ENCODE peak calls at places on chromosomes 1 and 21, in seven cellular contexts. One of them, this sample, is unnamed.

GRCh38 chr1:246067432-246068021 is 439.6 kb downstream of the SMYD3 start:
- DNase-seq in heart right ventricle: no peak
- DNase-seq in uterus: no peak
- DNase-seq in PC-9: no peak
- DNase-seq in pancreas: no peak
- DNase-seq in cardiac muscle cell: no peak
- DNase-seq in ovary: no peak
- DNase-seq in this sample: no peak

GRCh38 chr1:115679141-115679611 is 37.4 kb downstream of the VANGL1 start:
- DNase-seq in pancreas: no peak
- DNase-seq in cardiac muscle cell: no peak
- DNase-seq in heart right ventricle: peak; percentile 31
- DNase-seq in uterus: peak; percentile 70
- DNase-seq in PC-9: peak; percentile 93
- DNase-seq in ovary: peak; percentile 65
- DNase-seq in this sample: peak; percentile 74

GRCh38 chr1:201676061-201676644 is 137.2 kb downstream of the NAV1 start:
- DNase-seq in uterus: no peak
- DNase-seq in pancreas: peak; percentile 41
- DNase-seq in PC-9: no peak
- DNase-seq in ovary: peak; percentile 30
- DNase-seq in cardiac muscle cell: peak; percentile 49
- DNase-seq in heart right ventricle: peak; percentile 32
- DNase-seq in this sample: no peak

GRCh38 chr1:44855742-44856141 is 12.7 kb upstream of the PTCH2 start:
- DNase-seq in ovary: no peak
- DNase-seq in heart right ventricle: no peak
- DNase-seq in pancreas: no peak
- DNase-seq in uterus: no peak
- DNase-seq in PC-9: peak; percentile 64
- DNase-seq in cardiac muscle cell: no peak
- DNase-seq in this sample: no peak

GRCh38 chr1:39852214-39852791 is 31.0 kb downstream of the TRIT1 start:
- DNase-seq in heart right ventricle: no peak
- DNase-seq in uterus: no peak
- DNase-seq in ovary: no peak
- DNase-seq in PC-9: peak; percentile 96
- DNase-seq in pancreas: no peak
- DNase-seq in cardiac muscle cell: no peak
- DNase-seq in this sample: no peak

GRCh38 chr21:45130324-45130774 is 56.0 kb downstream of the ADARB1 start:
- DNase-seq in ovary: peak; percentile 71
- DNase-seq in uterus: peak; percentile 65
- DNase-seq in PC-9: no peak
- DNase-seq in pancreas: no peak
- DNase-seq in heart right ventricle: peak; percentile 41
- DNase-seq in cardiac muscle cell: peak; percentile 63
- DNase-seq in this sample: no peak

GRCh38 chr1:231828182-231828920 is 201.8 kb downstream of the DISC1 start:
- DNase-seq in pancreas: peak; percentile 34
- DNase-seq in uterus: no peak
- DNase-seq in cardiac muscle cell: peak; percentile 74
- DNase-seq in ovary: no peak
- DNase-seq in PC-9: peak; percentile 96
- DNase-seq in heart right ventricle: no peak
- DNase-seq in this sample: no peak

GRCh38 chr1:98197356-98197755 is 276.5 kb upstream of the DPYD start:
- DNase-seq in heart right ventricle: no peak
- DNase-seq in ovary: no peak
- DNase-seq in pancreas: no peak
- DNase-seq in uterus: no peak
- DNase-seq in PC-9: no peak
- DNase-seq in cardiac muscle cell: no peak
- DNase-seq in this sample: no peak

GRCh38 chr1:20166047-20166446 is 19.8 kb upstream of the UBXN10 start:
- DNase-seq in PC-9: no peak
- DNase-seq in uterus: peak; percentile 24
- DNase-seq in pancreas: no peak
- DNase-seq in ovary: no peak
- DNase-seq in heart right ventricle: no peak
- DNase-seq in cardiac muscle cell: no peak
- DNase-seq in this sample: no peak

GRCh38 chr1:88056880-88057279 is 627.2 kb upstream of the PKN2 start:
- DNase-seq in pancreas: no peak
- DNase-seq in PC-9: no peak
- DNase-seq in uterus: no peak
- DNase-seq in ovary: no peak
- DNase-seq in heart right ventricle: no peak
- DNase-seq in cardiac muscle cell: no peak
- DNase-seq in this sample: no peak

GRCh38 chr1:169928438-169929209 is 34.9 kb upstream of the SCYL3 start:
- DNase-seq in uterus: no peak
- DNase-seq in PC-9: peak; percentile 54
- DNase-seq in cardiac muscle cell: peak; percentile 57
- DNase-seq in pancreas: no peak
- DNase-seq in ovary: no peak
- DNase-seq in heart right ventricle: no peak
- DNase-seq in this sample: no peak

GRCh38 chr1:225454733-225455132 is 26.9 kb upstream of the LBR start:
- DNase-seq in uterus: peak; percentile 60
- DNase-seq in pancreas: peak; percentile 52
- DNase-seq in heart right ventricle: no peak
- DNase-seq in ovary: no peak
- DNase-seq in cardiac muscle cell: no peak
- DNase-seq in PC-9: peak; percentile 93
- DNase-seq in this sample: peak; percentile 80

GRCh38 chr1:206967096-206967851 is 3.0 kb downstream of the FCAMR start:
- DNase-seq in cardiac muscle cell: no peak
- DNase-seq in PC-9: no peak
- DNase-seq in pancreas: no peak
- DNase-seq in heart right ventricle: no peak
- DNase-seq in uterus: no peak
- DNase-seq in ovary: no peak
- DNase-seq in this sample: no peak

GRCh38 chr1:188164459-188164858 is 1335.7 kb downstream of the PLA2G4A start:
- DNase-seq in ovary: no peak
- DNase-seq in cardiac muscle cell: no peak
- DNase-seq in uterus: no peak
- DNase-seq in pancreas: no peak
- DNase-seq in PC-9: no peak
- DNase-seq in heart right ventricle: no peak
- DNase-seq in this sample: no peak

GRCh38 chr21:39097981-39098380 is 85.3 kb downstream of the PSMG1 start:
- DNase-seq in pancreas: no peak
- DNase-seq in uterus: no peak
- DNase-seq in ovary: no peak
- DNase-seq in cardiac muscle cell: peak; percentile 80
- DNase-seq in PC-9: no peak
- DNase-seq in heart right ventricle: peak; percentile 40
- DNase-seq in this sample: no peak

GRCh38 chr1:150528997-150529396 is 13.4 kb downstream of the FALEC start:
- DNase-seq in uterus: no peak
- DNase-seq in pancreas: peak; percentile 38
- DNase-seq in ovary: no peak
- DNase-seq in heart right ventricle: no peak
- DNase-seq in cardiac muscle cell: no peak
- DNase-seq in PC-9: peak; percentile 49
- DNase-seq in this sample: no peak

GRCh38 chr1:11179125-11179524 is 10.0 kb upstream of the ANGPTL7 start:
- DNase-seq in cardiac muscle cell: no peak
- DNase-seq in uterus: no peak
- DNase-seq in heart right ventricle: no peak
- DNase-seq in ovary: no peak
- DNase-seq in PC-9: no peak
- DNase-seq in pancreas: no peak
- DNase-seq in this sample: no peak

GRCh38 chr1:11175461-11175860 is 13.7 kb upstream of the ANGPTL7 start:
- DNase-seq in ovary: no peak
- DNase-seq in pancreas: no peak
- DNase-seq in uterus: no peak
- DNase-seq in heart right ventricle: no peak
- DNase-seq in cardiac muscle cell: no peak
- DNase-seq in PC-9: no peak
- DNase-seq in this sample: no peak

GRCh38 chr1:11180342-11180744 is 8.8 kb upstream of the ANGPTL7 start:
- DNase-seq in cardiac muscle cell: no peak
- DNase-seq in uterus: no peak
- DNase-seq in heart right ventricle: no peak
- DNase-seq in PC-9: peak; percentile 77
- DNase-seq in pancreas: no peak
- DNase-seq in ovary: no peak
- DNase-seq in this sample: no peak

GRCh38 chr1:11176081-11176706 is 13.0 kb upstream of the ANGPTL7 start:
- DNase-seq in heart right ventricle: no peak
- DNase-seq in cardiac muscle cell: peak; percentile 65
- DNase-seq in uterus: no peak
- DNase-seq in ovary: no peak
- DNase-seq in pancreas: no peak
- DNase-seq in PC-9: no peak
- DNase-seq in this sample: no peak

DNA sequence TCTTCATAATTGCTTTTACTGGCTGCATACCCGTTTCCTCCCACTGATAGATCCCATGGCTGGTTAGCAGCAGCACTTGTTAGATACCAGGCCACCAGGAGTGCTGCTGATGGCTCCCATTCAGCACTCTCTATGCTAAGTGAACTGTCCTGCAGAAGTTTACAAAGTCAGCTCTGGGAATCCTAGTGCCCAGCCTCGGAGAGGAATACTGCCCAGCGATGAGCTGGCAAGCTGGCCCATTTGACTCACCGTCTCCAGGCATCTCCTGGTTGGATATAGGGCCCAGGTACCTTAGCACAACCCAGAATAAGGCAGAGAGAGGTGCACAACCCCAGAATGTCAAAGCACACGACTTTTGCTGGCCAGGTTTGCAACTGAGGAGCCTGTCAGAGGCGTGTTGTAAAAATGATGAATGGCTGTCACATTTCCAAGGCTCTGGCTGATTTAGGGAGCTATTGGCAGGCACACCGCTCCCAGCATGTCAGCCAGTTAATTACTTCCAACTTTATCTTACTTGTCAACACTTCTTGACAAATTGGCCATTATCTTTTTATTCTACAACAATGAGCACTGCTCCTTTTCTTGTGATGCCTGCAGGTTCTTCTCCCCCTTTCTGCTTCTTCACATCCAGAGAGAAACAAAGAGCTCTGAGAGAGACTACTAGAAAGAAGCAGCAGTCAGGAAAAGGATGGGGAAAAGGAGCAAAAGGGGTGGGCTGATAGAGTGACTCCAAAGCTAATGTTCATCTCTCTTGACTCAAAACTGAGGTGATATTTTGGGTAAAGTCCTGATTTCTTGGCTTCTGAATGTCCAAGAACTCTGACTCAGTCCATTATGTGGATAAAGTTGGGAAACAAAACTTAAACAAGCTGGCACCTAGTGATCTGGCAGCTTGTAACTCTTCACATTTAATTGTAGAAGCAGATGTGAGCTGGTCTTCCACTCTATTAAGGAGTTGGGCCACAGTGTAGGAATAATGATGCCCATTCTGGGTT is 10.8 kb upstream of the ANGPTL7 start:
- DNase-seq in cardiac muscle cell: peak; percentile 73
- DNase-seq in pancreas: no peak
- DNase-seq in ovary: no peak
- DNase-seq in heart right ventricle: no peak
- DNase-seq in uterus: no peak
- DNase-seq in PC-9: no peak
- DNase-seq in this sample: no peak
- H3K4me1 ChIP-seq in cardiac muscle cell: peaks cover 55% of the 10 kb centered on the region
- H3K4me1 ChIP-seq in pancreas: no peaks in the 10 kb centered on the region
- H3K4me1 ChIP-seq in ovary: peaks cover 7% of the 10 kb centered on the region
- H3K4me1 ChIP-seq in heart right ventricle: peaks cover 32% of the 10 kb centered on the region
- H3K4me1 ChIP-seq in uterus: no peaks in the 10 kb centered on the region
- H3K4me1 ChIP-seq in PC-9: peaks cover 21% of the 10 kb centered on the region
- H3K4me1 ChIP-seq in this sample: peaks cover 37% of the 10 kb centered on the region

DNA sequence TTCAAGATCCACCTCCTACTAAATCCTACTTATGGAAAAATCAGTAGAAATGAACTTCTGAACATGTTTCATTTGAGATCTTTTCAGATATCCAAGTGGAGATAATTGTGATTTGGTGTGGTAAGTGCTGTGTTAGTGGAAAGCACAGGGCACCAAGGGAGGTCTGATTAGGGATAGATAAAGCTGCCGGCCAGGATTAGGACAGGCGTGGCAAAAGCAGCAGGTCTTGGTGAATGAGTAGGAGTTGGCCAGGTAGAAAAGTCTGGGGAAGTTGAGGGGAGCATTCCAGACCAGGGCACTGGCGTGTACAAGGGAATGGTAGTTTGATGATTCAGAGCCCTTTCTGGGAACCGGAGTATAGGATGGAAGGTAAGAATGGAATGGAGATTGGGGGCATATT is 47.8 kb downstream of the AZIN2 start:
- DNase-seq in uterus: no peak
- DNase-seq in heart right ventricle: no peak
- DNase-seq in ovary: no peak
- DNase-seq in PC-9: no peak
- DNase-seq in cardiac muscle cell: no peak
- DNase-seq in pancreas: no peak
- DNase-seq in this sample: no peak
- H3K4me3 ChIP-seq in uterus: no peak overlapping the region
- H3K4me3 ChIP-seq in heart right ventricle: no peak overlapping the region
- H3K4me3 ChIP-seq in ovary: no peak overlapping the region
- H3K4me3 ChIP-seq in PC-9: peak overlapping the region; percentile 85
- H3K4me3 ChIP-seq in cardiac muscle cell: no peak overlapping the region
- H3K4me3 ChIP-seq in pancreas: no peak overlapping the region
- H3K4me3 ChIP-seq in this sample: no peak overlapping the region

GRCh38 chr1:32363713-32364112 is 1.4 kb downstream of the TSSK3 start:
- DNase-seq in cardiac muscle cell: no peak
- DNase-seq in uterus: no peak
- DNase-seq in ovary: no peak
- DNase-seq in pancreas: no peak
- DNase-seq in PC-9: no peak
- DNase-seq in heart right ventricle: no peak
- DNase-seq in this sample: no peak

GRCh38 chr1:32364836-32365235 is 2.5 kb downstream of the TSSK3 start:
- DNase-seq in cardiac muscle cell: no peak
- DNase-seq in PC-9: no peak
- DNase-seq in ovary: no peak
- DNase-seq in heart right ventricle: no peak
- DNase-seq in uterus: no peak
- DNase-seq in pancreas: no peak
- DNase-seq in this sample: no peak

GRCh38 chr1:32361674-32362473 is 411 bp downstream of the FAM229A start:
- DNase-seq in heart right ventricle: peak; percentile 57
- DNase-seq in pancreas: peak; percentile 59
- DNase-seq in PC-9: no peak
- DNase-seq in ovary: peak; percentile 77
- DNase-seq in cardiac muscle cell: peak; percentile 62
- DNase-seq in uterus: peak; percentile 64
- DNase-seq in this sample: peak; percentile 82

GRCh38 chr1:32361308-32361673 is 994 bp downstream of the FAM229A start:
- DNase-seq in heart right ventricle: no peak
- DNase-seq in ovary: peak; percentile 54
- DNase-seq in uterus: no peak
- DNase-seq in PC-9: no peak
- DNase-seq in cardiac muscle cell: no peak
- DNase-seq in pancreas: no peak
- DNase-seq in this sample: no peak

GRCh38 chr1:32362474-32363313 is at the start of the genes FAM229A and TSSK3:
- DNase-seq in cardiac muscle cell: no peak
- DNase-seq in uterus: no peak
- DNase-seq in heart right ventricle: no peak
- DNase-seq in PC-9: no peak
- DNase-seq in pancreas: no peak
- DNase-seq in ovary: no peak
- DNase-seq in this sample: no peak
- TF ChIP-seq CTCF in cardiac muscle cell: no peak
- TF ChIP-seq CTCF in uterus: no peak
- TF ChIP-seq CTCF in heart right ventricle: no peak
- TF ChIP-seq CTCF in PC-9: no peak
- TF ChIP-seq CTCF in pancreas: no peak
- TF ChIP-seq CTCF in ovary: no peak
- TF ChIP-seq CTCF in this sample: no peak

GRCh38 chr1:184049836-184050468 is 1.6 kb upstream of the TSEN15 start:
- DNase-seq in pancreas: no peak
- DNase-seq in PC-9: no peak
- DNase-seq in cardiac muscle cell: no peak
- DNase-seq in uterus: no peak
- DNase-seq in heart right ventricle: no peak
- DNase-seq in ovary: no peak
- DNase-seq in this sample: no peak
- H3K4me1 ChIP-seq in pancreas: peaks cover 17% of the 10 kb centered on the region
- H3K4me1 ChIP-seq in PC-9: peaks cover 31% of the 10 kb centered on the region
- H3K4me1 ChIP-seq in cardiac muscle cell: peaks cover 26% of the 10 kb centered on the region
- H3K4me1 ChIP-seq in uterus: no peaks in the 10 kb centered on the region
- H3K4me1 ChIP-seq in heart right ventricle: peaks cover 26% of the 10 kb centered on the region
- H3K4me1 ChIP-seq in ovary: peaks cover 4% of the 10 kb centered on the region
- H3K4me1 ChIP-seq in this sample: peaks cover 4% of the 10 kb centered on the region